ENCODE peak calls at places on chromosomes 4 and X, in seven cellular contexts. W is GOT3, I is transverse colon, G is nephron progenitor cell, B is cardiac fibroblast, X is activated B cell treated with CpG ODN at 0.5 μM for 24 hours, E is NCI-H1092 treated with DMSO at 0.1 percent for 48 hours. Q is an unnamed sample.

GRCh38 chr4:95833652-95834276 is 6.1 kb upstream of the PDHA2 start:
- DNase-seq in I (no peak), E (no peak), W (no peak), G (no peak), B (no peak), X (no peak), Q (no peak)

GRCh38 chrX:81301877-81302276 is 100.0 kb downstream of the SH3BGRL start:
- DNase-seq in I (no peak), X (no peak), W (no peak), B (peak; percentile 5), E (no peak), G (no peak), Q (no peak)

GRCh38 chrX:70262952-70263567 is 3.1 kb upstream of the P2RY4 start:
- DNase-seq in G (peak; percentile 56), I (peak; percentile 55), E (peak; percentile 22), X (no peak), W (no peak), B (peak; percentile 51), Q (no peak)

GRCh38 chr4:985123-985830 is 1.6 kb upstream of the IDUA start:
- DNase-seq in W (no peak), I (peak; percentile 89), X (peak; percentile 57), E (no peak), G (peak; percentile 80), B (peak; percentile 9), Q (no peak)

GRCh38 chrX:38165023-38165422 is 55.6 kb downstream of the SRPX start:
- DNase-seq in I (no peak), G (no peak), X (no peak), B (no peak), E (no peak), W (no peak), Q (no peak)

GRCh38 chr4:23001478-23001877 is 308.7 kb downstream of the GBA3 start:
- DNase-seq in B (no peak), E (no peak), I (no peak), X (no peak), G (no peak), W (no peak), Q (no peak)

GRCh38 chr4:62495039-62495438 is 1294.9 kb downstream of the ADGRL3 start:
- DNase-seq in I (no peak), E (no peak), X (no peak), W (no peak), G (no peak), B (peak; percentile 1), Q (no peak)

GRCh38 chr4:19791422-19792113 is 460.1 kb upstream of the SLIT2 start:
- DNase-seq in B (peak; percentile 79), X (no peak), E (no peak), I (no peak), G (no peak), W (no peak), Q (no peak)

GRCh38 chrX:155679715-155680114 is 67.0 kb upstream of the TMLHE start:
- DNase-seq in W (no peak), G (no peak), X (no peak), B (no peak), E (no peak), I (no peak), Q (no peak)

GRCh38 chr4:1012031-1012739 is 759 bp downstream of the FGFRL1 start:
- DNase-seq in X (no peak), B (no peak), E (peak; percentile 27), I (peak; percentile 67), G (peak; percentile 56), W (no peak), Q (no peak)

GRCh38 chr4:182724414-182724813 is 192.8 kb downstream of the DCTD start:
- DNase-seq in X (no peak), I (no peak), B (no peak), W (no peak), E (no peak), G (no peak), Q (no peak)

GRCh38 chr4:138869631-138870030 is 145.9 kb upstream of the NOCT start:
- DNase-seq in B (no peak), W (no peak), G (no peak), I (no peak), E (peak; percentile 78), X (no peak), Q (no peak)

GRCh38 chr4:61333490-61333889 is 133.4 kb downstream of the ADGRL3 start:
- DNase-seq in W (no peak), E (no peak), G (no peak), B (no peak), X (no peak), I (no peak), Q (no peak)

GRCh38 chr4:41865306-41865980 is 69.8 kb upstream of the TMEM33 start:
- DNase-seq in E (no peak), B (peak; percentile 5), X (no peak), W (no peak), G (peak; percentile 46), I (no peak), Q (no peak)

GRCh38 chrX:51024106-51024696 is 113.7 kb downstream of the BMP15 start:
- DNase-seq in I (no peak), G (no peak), X (no peak), B (no peak), E (no peak), W (no peak), Q (no peak)

Q was measured in GM12892.